ENCODE peak calls at places on chromosome 13, in five cellular contexts. X is PC-9, G is uterus, O is OCI-LY7, M is left lung. L is an unnamed sample.

GRCh38 chr13:113187263-113187669 is 21.2 kb downstream of the PCID2 start:
- DNase-seq in X (peak; percentile 99), M (peak; percentile 89), O (no peak), G (peak; percentile 71), L (peak; percentile 82)

GRCh38 chr13:70795484-70795883 is 687.2 kb upstream of the KLHL1 start:
- DNase-seq in X (no peak), G (no peak), M (no peak), O (no peak), L (no peak)

GRCh38 chr13:28819748-28820098 is 416 bp upstream of the MTUS2 start:
- DNase-seq in X (no peak), G (no peak), M (peak; percentile 87), O (no peak), L (peak; percentile 86)

GRCh38 chr13:29508130-29508873 is 87.2 kb downstream of the SLC7A1 start:
- DNase-seq in X (peak; percentile 52), G (peak; percentile 86), M (peak; percentile 92), O (peak; percentile 74), L (peak; percentile 86)

GRCh38 chr13:86870388-86870966 is 800.7 kb upstream of the SLITRK5 start:
- DNase-seq in X (no peak), M (no peak), G (no peak), O (peak; percentile 37), L (no peak)

GRCh38 chr13:27933580-27934328 is 14.0 kb downstream of the PDX1 start:
- DNase-seq in G (no peak), M (no peak), O (no peak), X (peak; percentile 57), L (no peak)

GRCh38 chr13:110921695-110922094 is 6.8 kb upstream of the ANKRD10 start:
- DNase-seq in M (no peak), O (no peak), X (no peak), G (no peak), L (no peak)

GRCh38 chr13:88932950-88933349 is 1261.8 kb downstream of the SLITRK5 start:
- DNase-seq in X (no peak), M (no peak), G (no peak), O (no peak), L (no peak)

GRCh38 chr13:32200741-32201140 is 114.4 kb downstream of the ZAR1L start:
- DNase-seq in M (no peak), O (no peak), X (no peak), G (no peak), L (no peak)

GRCh38 chr13:28337196-28338045 is 157.5 kb downstream of the FLT1 start:
- DNase-seq in X (no peak), O (no peak), M (no peak), G (no peak), L (no peak)

GRCh38 chr13:110546933-110547332 is 14.6 kb downstream of the RAB20 start:
- DNase-seq in M (peak; percentile 89), X (peak; percentile 97), G (peak; percentile 74), O (no peak), L (peak; percentile 51)

GRCh38 chr13:113724016-113724758 is 34.8 kb upstream of the TMEM255B start:
- DNase-seq in G (no peak), X (no peak), O (no peak), M (peak; percentile 64), L (no peak)

GRCh38 chr13:67383358-67383757 is 153.2 kb upstream of the PCDH9 start:
- DNase-seq in O (no peak), M (no peak), G (no peak), X (no peak), L (no peak)

GRCh38 chr13:73060251-73061160 is 1.7 kb downstream of the KLF5 start:
- DNase-seq in O (no peak), X (peak; percentile 63), M (peak; percentile 75), G (peak; percentile 22), L (no peak)

GRCh38 chr13:33862006-33862405 is 44.1 kb downstream of the RFC3 start:
- DNase-seq in X (no peak), O (no peak), G (no peak), M (no peak), L (no peak)

GRCh38 chr13:42899266-42899665 is 92.8 kb downstream of the EPSTI1 start:
- DNase-seq in G (no peak), O (no peak), X (no peak), M (no peak), L (no peak)

GRCh38 chr13:102799544-102800144 is 725 bp downstream of the BIVM start:
- DNase-seq in M (peak; percentile 83), X (no peak), G (no peak), O (no peak), L (no peak)

GRCh38 chr13:95128045-95128643 is 173.1 kb downstream of the ABCC4 start:
- DNase-seq in O (no peak), X (peak; percentile 72), M (no peak), G (no peak), L (no peak)

GRCh38 chr13:108220042-108220441 is 1.9 kb downstream of the ABHD13 start:
- DNase-seq in O (no peak), G (no peak), X (peak; percentile 78), M (no peak), L (no peak)

GRCh38 chr13:99636728-99637353 is 135.6 kb downstream of the TM9SF2 start:
- DNase-seq in M (no peak), X (no peak), G (no peak), O (peak; percentile 56), L (no peak)

GRCh38 chr13:48253849-48254248 is 20.8 kb downstream of the ITM2B start:
- DNase-seq in O (no peak), M (no peak), X (no peak), G (no peak), L (no peak)

GRCh38 chr13:40895207-40895606 is 105.8 kb downstream of the SLC25A15 start:
- DNase-seq in X (no peak), G (no peak), M (no peak), O (no peak), L (no peak)

GRCh38 chr13:26254583-26255102 is 714 bp downstream of the CDK8 start:
- DNase-seq in M (peak; percentile 93), O (peak; percentile 62), G (peak; percentile 22), X (peak; percentile 43), L (peak; percentile 70)

GRCh38 chr13:50149932-50150331 is 134.7 kb downstream of the KCNRG start:
- DNase-seq in X (peak; percentile 27), G (peak; percentile 35), M (no peak), O (no peak), L (no peak)

GRCh38 chr13:102226591-102226990 is 175.3 kb downstream of the FGF14 start:
- DNase-seq in M (no peak), G (no peak), O (no peak), X (no peak), L (no peak)

DNA sequence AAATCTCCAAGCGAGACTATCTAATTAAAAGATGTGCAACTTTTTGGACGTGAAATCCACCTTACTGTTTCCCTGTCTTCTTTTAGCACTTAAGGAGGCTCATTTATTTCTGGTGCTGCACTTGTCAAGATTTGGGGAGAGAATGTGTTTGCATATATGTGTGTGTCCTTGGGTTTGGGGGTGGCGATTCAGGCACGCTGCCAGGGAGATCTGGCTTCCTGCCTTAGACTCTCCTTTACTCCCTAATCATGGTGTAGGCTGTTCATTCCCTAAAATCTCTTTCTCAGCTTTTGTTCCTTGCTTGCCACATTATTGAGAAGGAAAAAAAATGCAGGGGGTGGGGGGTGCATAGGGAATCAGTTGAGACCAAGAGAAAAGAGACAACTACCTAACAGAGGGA is 271.2 kb downstream of the DCLK1 start:
- DNase-seq in G (no peak), M (no peak), O (no peak), X (no peak), L (no peak)
- H3K4me1 ChIP-seq in G (peaks cover 16% of the 10 kb centered on the region), M (no peaks in the 10 kb centered on the region), O (no peaks in the 10 kb centered on the region), X (peaks cover 20% of the 10 kb centered on the region), L (no peaks in the 10 kb centered on the region)

DNA sequence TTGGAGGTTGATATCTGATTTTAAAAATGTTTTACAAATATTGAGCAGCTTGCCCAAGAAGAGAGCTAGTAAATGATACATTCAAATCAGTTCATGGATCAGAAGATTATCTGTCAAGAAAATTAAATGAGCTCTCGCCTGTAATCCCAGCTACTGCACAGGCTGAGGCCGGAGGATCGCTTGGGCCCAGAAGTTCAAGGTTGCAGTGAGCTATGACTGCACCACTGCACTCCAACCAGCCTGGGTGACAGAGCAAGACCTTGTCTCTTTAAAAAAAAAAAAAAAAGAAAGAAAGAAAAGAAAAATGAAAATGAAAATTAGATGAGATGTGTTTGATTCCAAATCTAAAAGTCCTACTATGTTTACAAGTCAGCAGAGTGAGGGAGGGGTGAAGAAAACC is 2.4 kb downstream of the SPART start:
- DNase-seq in G (no peak), O (no peak), X (no peak), M (no peak), L (no peak)
- H3K4me3 ChIP-seq in G (peak overlapping the region; percentile 91), O (no peak overlapping the region), X (peak overlapping the region; percentile 92), M (peak overlapping the region; percentile 76), L (no peak overlapping the region)

GRCh38 chr13:36914648-36915047 is 5.4 kb downstream of the SMAD9 start:
- DNase-seq in M (no peak), X (no peak), O (no peak), G (no peak), L (no peak)
- TF ChIP-seq CTCF in M (no peak), X (no peak), O (no peak), G (no peak), L (no peak)

DNA sequence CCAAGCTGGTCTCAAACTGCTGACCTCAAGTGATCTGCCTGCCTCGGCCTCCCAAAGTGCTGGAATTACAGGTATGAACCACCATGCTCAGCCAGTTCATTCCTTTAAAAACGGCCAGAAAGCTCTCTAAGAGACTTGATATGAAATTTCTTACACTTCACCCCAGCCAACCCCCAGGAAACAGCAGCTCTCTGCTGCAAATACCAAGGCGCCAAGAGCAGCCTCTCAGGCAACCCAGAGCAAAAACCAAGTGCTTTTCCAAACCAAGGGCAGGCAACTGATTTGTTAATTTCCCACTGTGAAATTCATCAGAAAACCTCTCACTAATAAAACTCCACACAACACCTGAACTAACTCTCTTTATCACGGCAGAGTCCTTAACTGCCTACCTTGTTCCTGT is 44.9 kb downstream of the LATS2 start:
- DNase-seq in M (no peak), O (no peak), X (no peak), G (no peak), L (no peak)
- H3K4me1 ChIP-seq in M (peaks cover 15% of the 10 kb centered on the region), O (no peaks in the 10 kb centered on the region), X (peaks cover 20% of the 10 kb centered on the region), G (peaks cover 21% of the 10 kb centered on the region), L (peaks cover 29% of the 10 kb centered on the region)

GRCh38 chr13:75762066-75762937 is 126.2 kb downstream of the LMO7 start:
- DNase-seq in X (peak; percentile 94), O (no peak), G (no peak), M (no peak), L (peak; percentile 31)
- H3K4me3 ChIP-seq in X (peak overlapping the region; percentile 59), O (no peak overlapping the region), G (peak overlapping the region; percentile 26), M (peak overlapping the region; percentile 25), L (peak overlapping the region; percentile 61)

L was measured in Caco-2.